ENCODE peak calls at places on chromosomes 5 and 9, in five cellular contexts. U, I, F, Y and X are unnamed samples.

GRCh38 chr9:11973511-11973910 is 719.7 kb upstream of the TYRP1 start:
- DNase-seq in Y (no peak), I (no peak), F (no peak), U (no peak), X (no peak)

GRCh38 chr9:108282872-108283271 is 572.9 kb downstream of the ACTL7B start:
- DNase-seq in I (no peak), F (no peak), Y (no peak), U (no peak), X (peak)

GRCh38 chr5:80960531-80961375 is 590 bp downstream of the RASGRF2 start:
- DNase-seq in Y (peak), F (peak), U (peak), I (peak), X (peak)

GRCh38 chr9:120308495-120308894 is 271.5 kb downstream of the CDK5RAP2 start:
- DNase-seq in U (no peak), I (no peak), F (no peak), Y (no peak), X (no peak)

GRCh38 chr9:126474786-126475485 is 138.8 kb upstream of the LMX1B start:
- DNase-seq in Y (no peak), U (no peak), I (no peak), F (no peak), X (peak)

GRCh38 chr5:57171818-57172465 is 1.9 kb upstream of the GPBP1 start:
- DNase-seq in U (no peak), I (no peak), F (no peak), Y (no peak), X (peak)

GRCh38 chr5:1294839-1295649 is at the start of gene TERT:
- DNase-seq in I (no peak), Y (peak), U (no peak), F (peak), X (no peak)

GRCh38 chr5:79120221-79120620 is 8.6 kb downstream of the BHMT start:
- DNase-seq in F (no peak), U (no peak), I (no peak), Y (no peak), X (no peak)

GRCh38 chr5:142753114-142753764 is 16.9 kb upstream of the ARHGAP26 start:
- DNase-seq in Y (no peak), F (no peak), U (peak), I (peak), X (peak)

GRCh38 chr9:91060520-91061343 is 259.1 kb downstream of the SYK start:
- DNase-seq in I (peak), F (no peak), U (peak), Y (no peak), X (peak)

GRCh38 chr5:15103130-15103529 is 231.6 kb upstream of the ANKH start:
- DNase-seq in Y (no peak), U (no peak), I (no peak), F (no peak), X (no peak)

GRCh38 chr5:132017738-132018625 is 6.5 kb upstream of the ACSL6 start:
- DNase-seq in U (no peak), F (no peak), I (no peak), Y (no peak), X (no peak)

GRCh38 chr5:114449836-114450515 is 88.1 kb downstream of the KCNN2 start:
- DNase-seq in I (peak), U (peak), F (peak), Y (no peak), X (peak)

GRCh38 chr9:105656131-105656921 is 5.9 kb upstream of the TAL2 start:
- DNase-seq in Y (no peak), U (peak), I (no peak), F (peak), X (no peak)

GRCh38 chr9:87518702-87519335 is 21.2 kb downstream of the DAPK1 start:
- DNase-seq in I (peak), U (peak), F (no peak), Y (no peak), X (peak)

GRCh38 chr9:18438300-18438925 is 35.5 kb upstream of the ADAMTSL1 start:
- DNase-seq in U (peak), I (peak), Y (no peak), F (no peak), X (peak)
- TF ChIP-seq CTCF in U (no peak), I (peak), Y (no peak), F (no peak), X (peak)

GRCh38 chr9:127937046-127937382 is 640 bp downstream of the DPM2 start:
- DNase-seq in I (no peak), Y (no peak), U (no peak), F (no peak), X (no peak)

GRCh38 chr9:127934986-127935385 is 2.7 kb downstream of the DPM2 start:
- DNase-seq in F (no peak), I (no peak), Y (no peak), U (no peak), X (no peak)

GRCh38 chr9:127936347-127936852 is 1.3 kb downstream of the DPM2 start:
- DNase-seq in Y (no peak), U (no peak), F (no peak), I (no peak), X (no peak)

GRCh38 chr9:127934248-127934647 is 3.4 kb downstream of the DPM2 start:
- DNase-seq in Y (no peak), U (no peak), I (no peak), F (no peak), X (no peak)

GRCh38 chr9:127935765-127936221 is 1.9 kb downstream of the DPM2 start:
- DNase-seq in Y (no peak), F (no peak), U (no peak), I (no peak), X (no peak)
- H3K4me3 ChIP-seq in Y (no peak), F (peak), U (no peak), I (no peak), X (no peak)

DNA sequence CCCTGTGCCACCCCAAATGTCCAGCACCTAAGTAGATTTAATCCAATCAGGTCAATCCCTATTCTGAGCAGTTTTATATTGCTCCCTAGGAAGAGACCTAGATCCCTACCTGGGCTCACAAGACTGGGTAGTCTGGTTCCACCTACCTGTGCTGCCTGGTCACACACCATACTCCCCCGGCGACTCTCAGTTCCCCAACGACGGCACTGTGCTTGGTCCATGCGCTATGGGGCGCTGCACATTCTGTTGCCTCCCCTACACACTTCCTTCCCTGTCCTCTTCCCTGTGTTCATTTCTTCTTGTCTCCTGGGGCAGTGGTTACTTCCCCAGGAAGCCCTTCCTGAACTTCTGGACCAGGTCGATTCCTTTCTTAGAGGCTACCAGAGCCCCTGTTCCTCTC is 109.9 kb upstream of the IL12B start:
- DNase-seq in Y (no peak), U (no peak), F (no peak), I (no peak), X (no peak)
- TF ChIP-seq CTCF in Y (no peak), U (no peak), F (no peak), I (no peak), X (no peak)

GRCh38 chr9:128790536-128790935 is 3.5 kb downstream of the TBC1D13 start:
- DNase-seq in I (no peak), U (no peak), F (no peak), Y (no peak), X (no peak)

GRCh38 chr9:128785427-128785826 is 1.6 kb upstream of the TBC1D13 start:
- DNase-seq in F (no peak), I (no peak), Y (no peak), U (no peak), X (no peak)

GRCh38 chr9:128788445-128788844 is 1.4 kb downstream of the TBC1D13 start:
- DNase-seq in Y (no peak), I (no peak), U (no peak), F (no peak), X (no peak)

GRCh38 chr9:128787583-128788156 is 617 bp downstream of the TBC1D13 start:
- DNase-seq in Y (no peak), I (no peak), F (no peak), U (peak), X (peak)

DNA sequence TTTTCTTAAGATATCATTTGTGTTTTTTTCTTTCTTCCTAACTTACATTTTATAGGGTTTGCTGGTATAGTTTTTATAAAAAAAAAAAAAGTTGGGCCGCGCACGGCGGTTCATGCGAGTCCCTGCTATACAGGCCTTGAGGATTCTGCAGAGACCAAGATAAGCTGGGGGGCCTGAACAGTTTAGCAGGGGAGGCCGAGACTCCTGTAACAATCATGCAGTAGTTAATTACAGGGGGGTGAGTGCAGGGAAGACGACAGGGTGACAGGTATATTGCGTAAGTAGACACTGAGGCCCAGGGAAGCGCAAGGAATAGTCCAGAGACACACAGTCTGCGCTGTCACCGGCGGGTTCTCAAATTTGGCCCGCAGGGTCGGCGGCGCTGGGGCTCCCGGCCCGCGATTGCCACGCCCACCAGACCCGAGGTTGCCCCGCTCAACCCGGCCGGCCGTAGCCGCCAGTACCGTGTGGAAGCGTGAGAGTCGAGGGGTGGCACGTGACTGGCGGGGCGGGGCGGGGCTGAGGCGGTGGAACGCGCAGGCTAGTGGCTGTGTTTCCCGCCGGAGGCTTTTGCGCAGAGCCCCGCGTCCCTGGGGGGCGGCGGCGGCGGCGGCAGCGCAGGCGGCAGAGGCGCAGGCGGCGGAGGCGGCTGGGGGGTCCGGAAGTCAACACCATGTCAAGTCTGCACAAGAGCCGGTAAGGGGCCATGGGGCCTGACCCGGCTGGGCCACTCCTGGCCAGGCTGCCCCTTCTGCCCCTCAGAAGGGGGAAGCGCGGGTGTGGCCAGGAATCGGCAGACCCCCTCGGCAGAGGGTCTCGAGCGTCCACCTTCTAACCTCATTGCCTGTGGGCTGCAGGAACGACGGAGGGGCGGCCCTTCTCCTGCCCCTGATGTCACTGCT is at the start of gene TBC1D13:
- DNase-seq in F (peak), Y (peak), U (peak), I (peak), X (peak)
- H3K4me3 ChIP-seq in F (peak), Y (peak), U (peak), I (peak), X (peak)

DNA sequence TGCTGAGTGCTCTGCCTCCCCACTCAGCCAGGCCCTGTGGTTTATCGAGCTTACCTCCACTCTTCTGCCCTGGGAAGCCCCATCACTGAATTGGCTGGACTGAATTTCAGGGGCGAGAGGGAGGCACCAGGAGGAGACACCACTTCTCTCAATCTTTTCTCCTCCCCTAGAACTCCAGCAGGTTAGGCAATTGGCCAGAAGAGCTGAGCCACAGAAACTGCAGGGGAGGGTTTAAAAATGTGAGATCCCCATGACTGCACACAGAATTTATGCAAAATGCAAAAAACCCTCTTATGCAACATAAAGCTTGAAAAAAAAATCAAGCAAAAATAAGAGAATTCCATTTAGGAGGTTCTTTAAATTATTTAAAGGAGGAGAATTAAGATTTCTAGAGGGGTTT is 29.9 kb downstream of the TUT7 start:
- DNase-seq in U (no peak), Y (no peak), F (no peak), I (no peak), X (peak)
- TF ChIP-seq CTCF in U (no peak), Y (no peak), F (no peak), I (no peak), X (peak)

GRCh38 chr5:157275403-157275802 is 9.5 kb downstream of the CYFIP2 start:
- DNase-seq in I (no peak), U (no peak), F (no peak), Y (no peak), X (no peak)
- H3K4me3 ChIP-seq in I (no peak), U (no peak), F (no peak), Y (no peak), X (no peak)

GRCh38 chr5:40365357-40366330 is 314.1 kb upstream of the PTGER4 start:
- DNase-seq in U (no peak), Y (no peak), F (no peak), I (no peak), X (no peak)

GRCh38 chr5:40361378-40361777 is 318.3 kb upstream of the PTGER4 start:
- DNase-seq in F (no peak), Y (no peak), U (no peak), I (no peak), X (no peak)

GRCh38 chr5:40364441-40364840 is 315.3 kb upstream of the PTGER4 start:
- DNase-seq in U (no peak), F (no peak), Y (no peak), I (no peak), X (no peak)

GRCh38 chr5:40368200-40368599 is 311.5 kb upstream of the PTGER4 start:
- DNase-seq in U (no peak), I (no peak), F (no peak), Y (no peak), X (no peak)

DNA sequence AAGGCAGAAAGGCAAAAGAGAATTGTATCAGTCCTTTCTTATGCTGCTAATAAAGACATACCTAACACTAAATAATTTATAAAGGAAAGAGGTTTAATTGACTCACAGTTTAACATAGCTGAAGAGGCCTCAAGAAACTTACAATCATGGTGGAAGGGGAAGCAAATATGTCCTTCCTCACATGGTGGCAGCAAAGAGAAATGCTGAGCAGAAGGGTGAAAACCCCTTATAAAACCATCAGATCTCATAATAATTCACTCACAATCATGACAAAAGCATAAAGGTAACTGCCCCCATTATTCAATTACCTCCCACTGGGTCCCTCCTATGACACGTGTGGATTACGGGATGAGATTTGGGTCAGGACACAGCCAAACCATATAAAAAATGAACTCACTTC is 312.5 kb upstream of the PTGER4 start:
- DNase-seq in Y (no peak), U (no peak), F (no peak), I (no peak), X (peak)
- TF ChIP-seq CTCF in Y (no peak), U (no peak), F (no peak), I (no peak), X (peak)

GRCh38 chr9:79256691-79257213 is 315.0 kb upstream of the TLE4 start:
- DNase-seq in Y (no peak), I (no peak), F (peak), U (peak), X (peak)

GRCh38 chr9:79255681-79256080 is 316.1 kb upstream of the TLE4 start:
- DNase-seq in F (no peak), I (no peak), U (no peak), Y (no peak), X (no peak)

GRCh38 chr9:79254900-79255651 is 316.7 kb upstream of the TLE4 start:
- DNase-seq in I (no peak), U (no peak), F (no peak), Y (no peak), X (peak)

GRCh38 chr9:79257671-79258410 is 313.9 kb upstream of the TLE4 start:
- DNase-seq in Y (no peak), F (peak), U (no peak), I (no peak), X (no peak)

GRCh38 chr9:79257215-79257614 is 314.6 kb upstream of the TLE4 start:
- DNase-seq in I (no peak), U (peak), Y (peak), F (no peak), X (no peak)
- H3K4me3 ChIP-seq in I (peak), U (no peak), Y (no peak), F (peak), X (no peak)

GRCh38 chr9:112174965-112175795 is at the start of gene SUSD1:
- DNase-seq in I (peak), U (peak), Y (peak), F (peak), X (no peak)
- TF ChIP-seq CTCF in I (no peak), U (no peak), Y (no peak), F (no peak), X (no peak)